ENCODE peak calls at places on chromosome 20, in eight cellular contexts. B is cardiac septum; N is left lung; Y is activated naive CD4-positive, alpha-beta T cell treated with Interleukin-2 at 50 U/mL for 16 hours; M is PC-9; U is COLO829; R is GM06990; T is BJ. Z is an unnamed sample.

GRCh38 chr20:3082955-3083952 is 1.3 kb downstream of the AVP start:
- DNase-seq in B (no peak), N (no peak), Y (no peak), M (no peak), U (no peak), R (no peak), T (no peak), Z (no peak)

GRCh38 chr20:6711950-6712634 is 55.4 kb upstream of the BMP2 start:
- DNase-seq in B (no peak), N (peak; percentile 78), Y (no peak), M (peak; percentile 57), U (no peak), R (no peak), T (no peak), Z (peak; percentile 63)

GRCh38 chr20:621115-621756 is 11.1 kb upstream of the TCF15 start:
- DNase-seq in B (no peak), N (no peak), Y (no peak), M (no peak), U (no peak), R (no peak), T (no peak), Z (no peak)

GRCh38 chr20:15930324-15931305 is 642.6 kb downstream of the KIF16B start:
- DNase-seq in B (no peak), N (no peak), Y (no peak), M (peak; percentile 95), U (peak; percentile 59), R (no peak), T (peak; percentile 11), Z (no peak)

GRCh38 chr20:58228103-58228483 is 360 bp downstream of the ANKRD60 start:
- DNase-seq in B (no peak), N (no peak), Y (no peak), M (no peak), U (no peak), R (no peak), T (no peak), Z (no peak)

GRCh38 chr20:57547250-57547649 is 13.7 kb upstream of the PCK1 start:
- DNase-seq in B (no peak), N (no peak), Y (no peak), M (peak; percentile 66), U (peak; percentile 51), R (no peak), T (no peak), Z (peak; percentile 73)

GRCh38 chr20:64041781-64042771 is 6.1 kb downstream of the C20orf204 start:
- DNase-seq in B (no peak), N (no peak), Y (no peak), M (no peak), U (no peak), R (no peak), T (no peak), Z (no peak)

GRCh38 chr20:53623454-53624206 is 30.0 kb upstream of the ZNF217 start:
- DNase-seq in B (peak; percentile 83), N (peak; percentile 75), Y (peak; percentile 51), M (peak; percentile 69), U (peak; percentile 84), R (peak; percentile 44), T (no peak), Z (peak; percentile 80)

GRCh38 chr20:62972270-62973032 is 19.9 kb downstream of the SLC17A9 start:
- DNase-seq in B (peak; percentile 88), N (peak; percentile 84), Y (peak; percentile 87), M (peak; percentile 64), U (peak; percentile 95), R (peak; percentile 87), T (no peak), Z (peak; percentile 90)

GRCh38 chr20:47397652-47398301 is 41.3 kb upstream of the ZMYND8 start:
- DNase-seq in B (no peak), N (no peak), Y (no peak), M (no peak), U (no peak), R (no peak), T (no peak), Z (no peak)

GRCh38 chr20:51700809-51701285 is 67.3 kb downstream of the ATP9A start:
- DNase-seq in B (no peak), N (no peak), Y (no peak), M (no peak), U (peak; percentile 60), R (no peak), T (no peak), Z (no peak)

GRCh38 chr20:10639762-10640556 is 33.8 kb downstream of the JAG1 start:
- DNase-seq in B (no peak), N (no peak), Y (no peak), M (no peak), U (no peak), R (no peak), T (no peak), Z (no peak)

GRCh38 chr20:46060301-46060881 is 29.4 kb downstream of the NCOA5 start:
- DNase-seq in B (no peak), N (no peak), Y (no peak), M (peak; percentile 13), U (no peak), R (peak; percentile 37), T (no peak), Z (no peak)

GRCh38 chr20:59149678-59150504 is 13.7 kb upstream of the ZNF831 start:
- DNase-seq in B (no peak), N (no peak), Y (peak; percentile 69), M (no peak), U (no peak), R (no peak), T (no peak), Z (no peak)

GRCh38 chr20:62740286-62741141 is 31.9 kb downstream of the NTSR1 start:
- DNase-seq in B (peak; percentile 76), N (peak; percentile 36), Y (peak; percentile 88), M (peak; percentile 96), U (no peak), R (peak; percentile 78), T (peak; percentile 59), Z (peak; percentile 27)

GRCh38 chr20:20440473-20440872 is 72.6 kb downstream of the INSM1 start:
- DNase-seq in B (no peak), N (no peak), Y (no peak), M (no peak), U (no peak), R (no peak), T (no peak), Z (no peak)

GRCh38 chr20:33647603-33648395 is 14.3 kb upstream of the C20orf144 start:
- DNase-seq in B (no peak), N (no peak), Y (no peak), M (no peak), U (no peak), R (no peak), T (no peak), Z (peak; percentile 69)

GRCh38 chr20:35776513-35777101 is 4.8 kb downstream of the PHF20 start:
- DNase-seq in B (no peak), N (no peak), Y (no peak), M (peak; percentile 54), U (no peak), R (no peak), T (no peak), Z (peak; percentile 54)

GRCh38 chr20:44683263-44684046 is 31.7 kb upstream of the CCN5 start:
- DNase-seq in B (no peak), N (no peak), Y (peak; percentile 34), M (peak; percentile 66), U (peak; percentile 79), R (no peak), T (no peak), Z (peak; percentile 47)

GRCh38 chr20:42958367-42959112 is 231.2 kb downstream of the PTPRT start:
- DNase-seq in B (no peak), N (no peak), Y (no peak), M (no peak), U (no peak), R (no peak), T (no peak), Z (no peak)

GRCh38 chr20:10247440-10247839 is 28.8 kb downstream of the SNAP25 start:
- DNase-seq in B (no peak), N (no peak), Y (no peak), M (no peak), U (no peak), R (no peak), T (no peak), Z (no peak)

GRCh38 chr20:48246391-48246790 is 461.1 kb upstream of the SULF2 start:
- DNase-seq in B (no peak), N (no peak), Y (no peak), M (no peak), U (no peak), R (no peak), T (no peak), Z (no peak)

GRCh38 chr20:48695255-48695654 is 132.5 kb downstream of the PREX1 start:
- DNase-seq in B (no peak), N (no peak), Y (no peak), M (no peak), U (no peak), R (no peak), T (no peak), Z (no peak)

GRCh38 chr20:3730803-3731370 is 1.6 kb upstream of the HSPA12B start:
- DNase-seq in B (no peak), N (no peak), Y (no peak), M (no peak), U (no peak), R (no peak), T (no peak), Z (no peak)